ENCODE peak calls at places on chromosomes 3 and 15, in eight cellular contexts. T is Panc1, Q is psoas muscle, B is ovary, I is H9, Z is tibial nerve, L is right lobe of liver, G is left ventricle myocardium inferior. C is an unnamed sample. For H3K4me1, the result is how much of the 10 kb centered on the place peaks cover.

GRCh38 chr3:28240440-28240839 is 979 bp upstream of the CMC1 start:
- DNase-seq in T (no peak), Q (no peak), B (no peak), I (peak), Z (no peak), L (no peak), G (no peak), C (no peak)

GRCh38 chr3:183896610-183897009 is 11.9 kb upstream of the PARL start:
- DNase-seq in T (no peak), Q (no peak), B (no peak), I (no peak), Z (no peak), L (no peak), G (no peak), C (no peak)

GRCh38 chr3:45664558-45664957 is 24.6 kb upstream of the SACM1L start:
- DNase-seq in T (no peak), Q (no peak), B (no peak), I (no peak), Z (no peak), L (no peak), G (no peak), C (no peak)

GRCh38 chr15:85625856-85626255 is 168.9 kb downstream of the KLHL25 start:
- DNase-seq in T (no peak), Q (no peak), B (no peak), I (no peak), Z (no peak), L (no peak), G (no peak), C (peak)

GRCh38 chr3:50550079-50550736 is 17.3 kb downstream of the C3orf18 start:
- DNase-seq in T (no peak), Q (peak), B (peak), I (peak), Z (peak), L (no peak), G (peak), C (peak)

GRCh38 chr15:57541805-57542504 is 49.7 kb upstream of the MYZAP start:
- DNase-seq in T (no peak), Q (peak), B (peak), I (peak), Z (peak), L (no peak), G (peak), C (peak)

GRCh38 chr15:77853910-77854309 is 221.2 kb upstream of the LINGO1 start:
- DNase-seq in T (no peak), Q (peak), B (no peak), I (no peak), Z (no peak), L (peak), G (no peak), C (no peak)

GRCh38 chr15:35886765-35887164 is 340.8 kb upstream of the DPH6 start:
- DNase-seq in T (no peak), Q (no peak), B (no peak), I (no peak), Z (no peak), L (no peak), G (no peak), C (no peak)

GRCh38 chr3:31693346-31693745 is 160.6 kb downstream of the STT3B start:
- DNase-seq in T (no peak), Q (no peak), B (no peak), I (no peak), Z (no peak), L (no peak), G (no peak), C (no peak)

GRCh38 chr15:51758645-51759044 is 7.2 kb downstream of the TMOD2 start:
- DNase-seq in T (no peak), Q (peak), B (peak), I (no peak), Z (no peak), L (no peak), G (peak), C (peak)

GRCh38 chr3:100209948-100210776 is 50.6 kb upstream of the TBC1D23 start:
- DNase-seq in T (no peak), Q (no peak), B (no peak), I (no peak), Z (no peak), L (no peak), G (no peak), C (no peak)

GRCh38 chr3:66495633-66496032 is 5.2 kb downstream of the LRIG1 start:
- DNase-seq in T (no peak), Q (no peak), B (no peak), I (peak), Z (no peak), L (no peak), G (no peak), C (no peak)

GRCh38 chr15:52031542-52031941 is 12.5 kb downstream of the MAPK6 start:
- DNase-seq in T (no peak), Q (no peak), B (no peak), I (no peak), Z (no peak), L (no peak), G (no peak), C (no peak)

GRCh38 chr3:194537732-194538247 is 51.0 kb upstream of the ATP13A3 start:
- DNase-seq in T (peak), Q (no peak), B (no peak), I (no peak), Z (no peak), L (no peak), G (no peak), C (peak)

DNA sequence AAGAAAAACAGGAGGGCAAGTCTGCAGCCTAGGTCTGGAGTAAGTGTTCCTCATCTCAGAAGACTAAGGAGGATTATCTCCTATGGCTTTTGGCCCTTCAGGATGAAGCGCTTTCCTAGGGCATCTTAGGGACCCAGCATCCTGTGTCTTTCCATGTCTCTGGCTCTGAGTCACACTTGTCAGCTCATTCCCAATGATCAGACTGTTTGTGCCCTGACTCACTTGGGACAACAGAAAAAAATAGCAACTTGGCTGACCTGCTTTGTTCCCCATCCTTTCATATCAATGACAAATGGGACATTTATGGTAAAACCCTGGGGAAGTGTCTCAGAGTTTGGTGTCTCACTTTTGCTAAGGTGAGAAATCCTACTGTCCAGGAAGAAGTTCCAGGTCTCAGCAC is 76.2 kb upstream of the OXTR start:
- DNase-seq in T (peak), Q (no peak), B (no peak), I (no peak), Z (no peak), L (no peak), G (no peak), C (no peak)
- H3K27ac ChIP-seq in T (no peak), Q (no peak), B (no peak), I (no peak), Z (no peak), L (no peak), G (no peak), C (no peak)

GRCh38 chr15:63195257-63196023 is 6.0 kb downstream of the RAB8B start:
- DNase-seq in T (no peak), Q (no peak), B (peak), I (no peak), Z (no peak), L (no peak), G (no peak), C (no peak)
- H3K4me1 ChIP-seq in T (under half), Q (under half), B (under half), I (under half), Z (half or more), L (under half), G (half or more), C (under half)

GRCh38 chr3:165895919-165896318 is 58.7 kb upstream of the BCHE start:
- DNase-seq in T (no peak), Q (no peak), B (no peak), I (peak), Z (no peak), L (peak), G (no peak), C (no peak)
- TF ChIP-seq CTCF in T (peak), Q (no peak), B (no peak), I (peak), Z (no peak), L (no peak), G (no peak), C (no peak)

GRCh38 chr3:119395923-119396358 is 67.5 kb downstream of the TMEM39A start:
- DNase-seq in T (no peak), Q (no peak), B (no peak), I (no peak), Z (no peak), L (no peak), G (no peak), C (no peak)
- H3K27ac ChIP-seq in T (no peak), Q (no peak), B (no peak), I (no peak), Z (no peak), L (no peak), G (no peak), C (no peak)

DNA sequence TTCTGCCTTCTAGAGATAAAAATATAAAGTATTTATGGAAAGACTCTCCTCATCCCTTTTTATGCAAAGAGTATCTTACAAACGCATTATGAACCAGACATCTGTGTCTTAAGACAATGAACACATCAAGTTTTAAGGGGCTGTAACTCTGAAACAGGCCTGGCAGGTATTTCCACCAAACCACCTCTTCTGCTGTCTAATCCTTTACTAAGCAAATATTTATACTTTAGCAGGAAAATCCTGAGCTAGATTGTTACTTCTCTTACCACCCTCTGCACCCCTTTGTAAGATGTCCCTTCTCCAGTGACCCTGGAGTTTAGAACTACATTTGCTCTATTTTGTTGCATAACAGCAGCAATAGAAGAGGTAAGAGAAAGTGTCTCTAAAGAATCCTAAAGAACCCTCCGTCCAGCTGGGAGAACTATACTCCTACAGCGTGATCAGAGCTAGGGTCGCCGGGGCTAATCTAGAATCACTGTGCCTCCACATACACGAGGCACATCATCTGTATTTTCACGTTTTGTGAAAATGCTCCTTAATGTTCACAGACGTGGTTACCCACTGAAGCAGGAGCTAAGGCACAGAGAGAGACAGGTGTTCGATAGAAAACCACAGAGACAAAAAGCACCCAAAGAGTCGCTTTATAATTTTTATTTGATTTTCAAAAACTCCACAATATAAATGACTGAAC is 129.6 kb downstream of the FOXP1 start:
- DNase-seq in T (no peak), Q (no peak), B (no peak), I (no peak), Z (no peak), L (no peak), G (no peak), C (no peak)
- H3K4me1 ChIP-seq in T (under half), Q (under half), B (under half), I (under half), Z (under half), L (under half), G (under half), C (half or more)

DNA sequence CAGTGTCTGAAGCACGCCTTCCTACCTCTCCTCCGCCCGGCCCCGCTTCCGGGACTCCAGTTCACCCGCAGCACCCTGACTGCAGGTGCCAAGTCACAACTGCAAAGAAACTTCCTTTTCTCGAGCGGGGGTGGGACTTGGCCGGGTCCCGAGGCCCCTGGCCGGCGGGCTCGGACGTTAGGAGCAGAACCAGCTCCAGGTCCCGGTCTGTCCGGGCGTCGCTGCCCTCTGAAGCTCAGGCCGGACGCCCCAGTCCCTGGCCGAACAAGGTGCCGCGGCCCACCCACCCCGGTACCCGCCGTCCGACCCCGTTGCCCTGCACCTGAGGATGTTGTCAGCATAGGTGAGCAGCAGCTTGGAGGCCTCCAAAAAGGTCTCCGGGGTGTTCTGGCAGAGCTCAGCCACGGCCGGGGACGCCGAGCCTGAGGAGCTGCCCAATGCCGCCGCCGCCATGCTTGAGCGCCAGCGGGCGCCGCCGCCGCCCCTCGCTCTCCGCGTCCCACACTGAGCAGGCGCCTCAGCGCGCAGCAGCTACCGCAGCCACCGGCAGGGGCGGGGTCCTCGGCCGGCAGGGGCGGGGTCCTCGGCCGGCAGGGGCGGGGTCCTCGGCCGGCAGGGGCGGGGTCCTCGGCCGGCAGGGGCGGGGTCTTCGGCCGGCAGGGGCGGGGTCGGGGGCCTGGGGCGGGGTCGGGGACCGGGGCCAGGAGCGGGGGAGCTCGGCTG is at the start of gene NGLY1:
- DNase-seq in T (no peak), Q (peak), B (peak), I (peak), Z (peak), L (peak), G (peak), C (peak)
- TF ChIP-seq CTCF in T (no peak), Q (peak), B (no peak), I (no peak), Z (peak), L (peak), G (peak), C (peak)

GRCh38 chr3:112685956-112686355 is 45.0 kb upstream of the CCDC80 start:
- DNase-seq in T (no peak), Q (no peak), B (no peak), I (no peak), Z (no peak), L (no peak), G (no peak), C (no peak)
- H3K27ac ChIP-seq in T (no peak), Q (no peak), B (no peak), I (no peak), Z (no peak), L (no peak), G (no peak), C (no peak)

GRCh38 chr15:26758079-26758478 is 14.8 kb downstream of the GABRB3 start:
- DNase-seq in T (no peak), Q (no peak), B (no peak), I (no peak), Z (no peak), L (no peak), G (no peak), C (no peak)
- H3K4me1 ChIP-seq in T (under half), Q (under half), B (under half), I (under half), Z (under half), L (under half), G (under half), C (under half)